ENCODE peak calls at places on chromosome 9, in seven cellular contexts. M, K, E, N, V, L and T are unnamed samples.

GRCh38 chr9:116687762-116688160 is 656 bp downstream of the TRIM32 start:
- DNase-seq in M (peak; percentile 19), K (peak; percentile 32), E (no peak), N (no peak), V (no peak), L (no peak), T (no peak)

GRCh38 chr9:130834371-130835311 is at the start of gene ABL1:
- DNase-seq in M (peak; percentile 81), K (peak; percentile 85), E (peak; percentile 16), N (peak; percentile 51), V (peak; percentile 24), L (peak; percentile 64), T (peak; percentile 92)

GRCh38 chr9:70398145-70398556 is 16.3 kb downstream of the KLF9 start:
- DNase-seq in M (peak; percentile 39), K (no peak), E (no peak), N (no peak), V (no peak), L (peak; percentile 19), T (peak; percentile 72)

GRCh38 chr9:75238311-75238976 is 150.1 kb downstream of the OSTF1 start:
- DNase-seq in M (peak; percentile 74), K (peak; percentile 57), E (peak; percentile 13), N (peak; percentile 38), V (peak; percentile 76), L (peak; percentile 43), T (peak; percentile 64)

GRCh38 chr9:1458503-1458902 is 408.3 kb downstream of the DMRT2 start:
- DNase-seq in M (peak; percentile 81), K (peak; percentile 69), E (no peak), N (no peak), V (no peak), L (no peak), T (no peak)

GRCh38 chr9:121071356-121071755 is 3.4 kb upstream of the CNTRL start:
- DNase-seq in M (no peak), K (no peak), E (no peak), N (no peak), V (peak; percentile 36), L (no peak), T (no peak)

GRCh38 chr9:89483592-89484474 is 14.1 kb downstream of the SEMA4D start:
- DNase-seq in M (no peak), K (no peak), E (no peak), N (peak; percentile 74), V (no peak), L (no peak), T (peak; percentile 66)

GRCh38 chr9:137611623-137612609 is 6.4 kb downstream of the ARRDC1 start:
- DNase-seq in M (peak; percentile 57), K (peak; percentile 85), E (no peak), N (peak; percentile 44), V (no peak), L (no peak), T (no peak)

GRCh38 chr9:114487607-114488300 is 17.5 kb downstream of the WHRN start:
- DNase-seq in M (peak; percentile 77), K (peak; percentile 83), E (peak; percentile 45), N (peak; percentile 50), V (peak; percentile 72), L (peak; percentile 73), T (peak; percentile 81)